ENCODE peak calls at places on chromosomes 11 and 22, in six cellular contexts. X, L, H, Q, K and N are unnamed samples.

GRCh38 chr11:86748296-86748695 is 52.0 kb upstream of the PRSS23 start:
- DNase-seq in X (no peak), L (no peak), H (no peak), Q (no peak), K (no peak), N (no peak)

GRCh38 chr11:119493712-119494111 is 70.7 kb upstream of the THY1 start:
- DNase-seq in X (peak; percentile 83), L (peak; percentile 83), H (no peak), Q (peak; percentile 11), K (peak; percentile 55), N (peak; percentile 25)

GRCh38 chr11:134374171-134374570 is 37.9 kb downstream of the B3GAT1 start:
- DNase-seq in X (no peak), L (no peak), H (no peak), Q (no peak), K (no peak), N (no peak)

GRCh38 chr11:44946268-44946667 is 4.4 kb downstream of the TP53I11 start:
- DNase-seq in X (no peak), L (no peak), H (no peak), Q (no peak), K (no peak), N (no peak)

GRCh38 chr22:50082961-50083461 is 2.2 kb downstream of the MLC1 start:
- DNase-seq in X (no peak), L (no peak), H (no peak), Q (no peak), K (no peak), N (no peak)

GRCh38 chr22:43478621-43479285 is 66.9 kb downstream of the MPPED1 start:
- DNase-seq in X (no peak), L (no peak), H (no peak), Q (no peak), K (no peak), N (no peak)

GRCh38 chr22:24070553-24070952 is 59.4 kb downstream of the CABIN1 start:
- DNase-seq in X (no peak), L (no peak), H (no peak), Q (no peak), K (no peak), N (no peak)

GRCh38 chr22:29359469-29359868 is 28.9 kb downstream of the AP1B1 start:
- DNase-seq in X (peak; percentile 69), L (peak; percentile 67), H (no peak), Q (peak; percentile 70), K (no peak), N (peak; percentile 53)

GRCh38 chr11:2077061-2077802 is 62.0 kb downstream of the IGF2 start:
- DNase-seq in X (no peak), L (no peak), H (no peak), Q (peak; percentile 90), K (no peak), N (peak; percentile 65)

DNA sequence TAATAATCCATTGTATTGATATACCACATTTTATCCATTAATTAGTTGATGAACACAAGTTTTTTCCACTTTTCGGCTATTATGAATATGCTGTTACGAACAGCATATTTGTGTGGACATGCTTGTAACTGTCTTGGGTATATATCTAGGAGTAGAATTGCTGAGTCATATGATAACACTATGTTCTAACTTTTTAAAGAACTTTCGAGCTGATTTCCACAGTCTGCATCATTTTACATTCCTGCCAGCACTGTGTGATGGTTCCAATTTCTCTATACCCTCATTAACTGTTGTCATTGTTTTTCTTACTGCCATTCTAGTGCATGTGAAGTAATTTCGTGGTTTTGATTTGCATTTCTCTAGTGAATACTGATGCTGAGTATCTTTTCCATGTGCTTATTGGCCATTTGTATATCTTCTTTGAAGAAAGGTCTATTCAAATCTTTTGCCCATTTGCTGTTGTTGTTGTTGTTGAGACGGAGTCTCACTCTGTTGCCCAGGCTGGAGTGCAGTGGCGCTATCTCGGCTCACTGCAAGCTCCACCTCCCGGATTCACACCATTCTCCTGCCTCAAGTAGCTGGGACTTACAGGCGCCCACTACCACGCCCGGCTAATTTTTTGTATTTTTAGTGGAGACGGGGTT is 7.4 kb upstream of the RCE1 start:
- DNase-seq in X (no peak), L (no peak), H (no peak), Q (peak; percentile 51), K (no peak), N (peak; percentile 65)
- H2BK15ac ChIP-seq in X (no peak overlapping the region), L (no peak overlapping the region), H (no peak overlapping the region), Q (no peak overlapping the region), K (no peak overlapping the region), N (no peak overlapping the region)

GRCh38 chr11:64244107-64244506 is 2.6 kb downstream of the PPP1R14B start:
- DNase-seq in X (no peak), L (no peak), H (no peak), Q (no peak), K (no peak), N (no peak)
- H2BK15ac ChIP-seq in X (no peak overlapping the region), L (no peak overlapping the region), H (no peak overlapping the region), Q (no peak overlapping the region), K (no peak overlapping the region), N (no peak overlapping the region)

GRCh38 chr22:22014285-22014659 is 31.7 kb upstream of the TOP3B start:
- DNase-seq in X (no peak), L (no peak), H (no peak), Q (no peak), K (no peak), N (no peak)

GRCh38 chr22:22010358-22010757 is 27.8 kb upstream of the TOP3B start:
- DNase-seq in X (no peak), L (no peak), H (no peak), Q (no peak), K (no peak), N (no peak)

GRCh38 chr22:22013559-22014284 is 31.1 kb upstream of the TOP3B start:
- DNase-seq in X (no peak), L (no peak), H (no peak), Q (no peak), K (no peak), N (no peak)

GRCh38 chr22:22009661-22010060 is 27.1 kb upstream of the TOP3B start:
- DNase-seq in X (no peak), L (no peak), H (no peak), Q (no peak), K (no peak), N (peak; percentile 37)

GRCh38 chr22:22011964-22012363 is 29.4 kb upstream of the TOP3B start:
- DNase-seq in X (no peak), L (no peak), H (no peak), Q (no peak), K (no peak), N (no peak)
- H2BK15ac ChIP-seq in X (no peak overlapping the region), L (no peak overlapping the region), H (no peak overlapping the region), Q (no peak overlapping the region), K (no peak overlapping the region), N (no peak overlapping the region)

GRCh38 chr11:117026593-117027330 is 71.5 kb downstream of the SIK3 start:
- DNase-seq in X (no peak), L (no peak), H (no peak), Q (peak; percentile 78), K (no peak), N (peak; percentile 90)
- H2BK15ac ChIP-seq in X (no peak overlapping the region), L (no peak overlapping the region), H (no peak overlapping the region), Q (no peak overlapping the region), K (no peak overlapping the region), N (no peak overlapping the region)

GRCh38 chr11:83223457-83223856 is 29.9 kb downstream of the ANKRD42 start:
- DNase-seq in X (no peak), L (no peak), H (no peak), Q (no peak), K (no peak), N (no peak)

GRCh38 chr11:83221694-83222093 is 28.2 kb downstream of the ANKRD42 start:
- DNase-seq in X (no peak), L (peak; percentile 6), H (no peak), Q (no peak), K (no peak), N (no peak)

GRCh38 chr11:83219095-83219494 is 25.6 kb downstream of the ANKRD42 start:
- DNase-seq in X (peak; percentile 53), L (peak; percentile 58), H (no peak), Q (no peak), K (no peak), N (no peak)

GRCh38 chr11:83222499-83222898 is 29.0 kb downstream of the ANKRD42 start:
- DNase-seq in X (no peak), L (no peak), H (no peak), Q (no peak), K (no peak), N (peak; percentile 71)

DNA sequence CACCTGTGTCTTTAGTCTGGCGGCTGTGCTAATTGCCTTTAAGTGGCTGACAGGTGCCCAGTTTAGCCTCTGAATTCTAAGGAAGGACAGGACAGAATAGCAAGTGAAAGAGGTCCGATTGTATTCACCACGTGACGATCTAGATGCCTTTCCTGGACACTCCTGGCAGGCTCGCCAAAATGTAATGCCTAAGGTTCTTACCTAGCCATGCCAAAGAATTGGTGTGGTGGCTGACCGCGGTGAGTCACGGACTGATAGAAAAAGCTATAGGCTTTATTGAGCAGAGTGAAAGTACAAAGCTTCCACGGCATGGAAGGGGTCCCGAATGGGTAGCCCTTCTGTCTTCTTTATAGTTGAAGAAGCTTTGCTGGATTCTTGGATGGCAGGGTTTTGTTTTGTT is 26.8 kb downstream of the ANKRD42 start:
- DNase-seq in X (no peak), L (no peak), H (no peak), Q (no peak), K (no peak), N (no peak)
- H2BK15ac ChIP-seq in X (no peak overlapping the region), L (no peak overlapping the region), H (no peak overlapping the region), Q (no peak overlapping the region), K (no peak overlapping the region), N (no peak overlapping the region)